ENCODE peak calls at places on chromosomes 5 and 9, in five cellular contexts. S, F, Q, N and G are unnamed samples.

GRCh38 chr9:125437771-125438221 is 176.2 kb downstream of the GAPVD1 start:
- DNase-seq in S (no peak), F (no peak), Q (no peak), N (no peak), G (no peak)

GRCh38 chr5:124061663-124062062 is 549.7 kb downstream of the CSNK1G3 start:
- DNase-seq in S (no peak), F (no peak), Q (peak), N (no peak), G (no peak)

GRCh38 chr9:69746859-69747560 is 12.8 kb downstream of the PTAR1 start:
- DNase-seq in S (no peak), F (no peak), Q (no peak), N (no peak), G (no peak)

GRCh38 chr9:2228132-2228531 is 213.0 kb downstream of the SMARCA2 start:
- DNase-seq in S (no peak), F (no peak), Q (no peak), N (no peak), G (no peak)

GRCh38 chr9:118483677-118484076 is 779.5 kb downstream of the TLR4 start:
- DNase-seq in S (no peak), F (no peak), Q (no peak), N (no peak), G (no peak)

GRCh38 chr9:5428794-5429528 is 8.8 kb downstream of the PLGRKT start:
- DNase-seq in S (no peak), F (no peak), Q (no peak), N (no peak), G (no peak)

GRCh38 chr9:38388283-38389223 is 3.9 kb upstream of the ALDH1B1 start:
- DNase-seq in S (no peak), F (no peak), Q (peak), N (no peak), G (no peak)

GRCh38 chr9:71703172-71703872 is 65.0 kb downstream of the CEMIP2 start:
- DNase-seq in S (no peak), F (no peak), Q (peak), N (no peak), G (no peak)

GRCh38 chr9:109274768-109275596 is 45.9 kb downstream of the EPB41L4B start:
- DNase-seq in S (no peak), F (no peak), Q (no peak), N (no peak), G (no peak)

GRCh38 chr5:6591671-6592288 is 41.1 kb downstream of the NSUN2 start:
- DNase-seq in S (no peak), F (no peak), Q (no peak), N (no peak), G (no peak)

GRCh38 chr9:98993570-98993945 is 49.9 kb downstream of the COL15A1 start:
- DNase-seq in S (peak), F (no peak), Q (no peak), N (no peak), G (peak)

GRCh38 chr5:91928751-91929521 is 545.8 kb upstream of the ARRDC3 start:
- DNase-seq in S (no peak), F (no peak), Q (peak), N (no peak), G (no peak)

GRCh38 chr9:15180124-15180523 is 126.9 kb downstream of the TTC39B start:
- DNase-seq in S (no peak), F (no peak), Q (no peak), N (no peak), G (no peak)

GRCh38 chr5:39906146-39906545 is 481.4 kb upstream of the DAB2 start:
- DNase-seq in S (no peak), F (no peak), Q (peak), N (no peak), G (no peak)

GRCh38 chr9:124309665-124310064 is 51.9 kb downstream of the NEK6 start:
- DNase-seq in S (no peak), F (no peak), Q (peak), N (no peak), G (no peak)

GRCh38 chr5:2848634-2849033 is 97.2 kb upstream of the IRX2 start:
- DNase-seq in S (no peak), F (no peak), Q (peak), N (no peak), G (no peak)

GRCh38 chr9:115378246-115378645 is 260.3 kb upstream of the TNC start:
- DNase-seq in S (no peak), F (no peak), Q (no peak), N (no peak), G (no peak)

GRCh38 chr5:775960-776861 is 8.3 kb downstream of the ZDHHC11B start:
- DNase-seq in S (no peak), F (no peak), Q (no peak), N (no peak), G (peak)

GRCh38 chr5:115583474-115583873 is 18.8 kb downstream of the TICAM2 start:
- DNase-seq in S (no peak), F (no peak), Q (peak), N (no peak), G (no peak)

GRCh38 chr9:77457916-77458592 is 190.1 kb downstream of the GNA14 start:
- DNase-seq in S (peak), F (peak), Q (peak), N (peak), G (peak)

GRCh38 chr5:108801776-108802175 is 54.1 kb downstream of the FER start:
- DNase-seq in S (no peak), F (no peak), Q (peak), N (no peak), G (no peak)

GRCh38 chr5:89204766-89205165 is 321.8 kb upstream of the MEF2C start:
- DNase-seq in S (no peak), F (no peak), Q (no peak), N (no peak), G (no peak)

GRCh38 chr5:38670878-38671277 is 114.4 kb upstream of the LIFR start:
- DNase-seq in S (no peak), F (no peak), Q (peak), N (no peak), G (no peak)

GRCh38 chr9:138014570-138014958 is 137.0 kb downstream of the CACNA1B start:
- DNase-seq in S (no peak), F (no peak), Q (no peak), N (no peak), G (no peak)

GRCh38 chr9:101458955-101459631 is 23.5 kb upstream of the ALDOB start:
- DNase-seq in S (no peak), F (no peak), Q (peak), N (no peak), G (no peak)

GRCh38 chr5:72951850-72952468 is 3.9 kb upstream of the FCHO2 start:
- DNase-seq in S (no peak), F (no peak), Q (peak), N (no peak), G (no peak)

GRCh38 chr5:21574429-21574828 is 1278.7 kb downstream of the CDH12 start:
- DNase-seq in S (no peak), F (no peak), Q (peak), N (no peak), G (no peak)

GRCh38 chr5:32443145-32443540 is 1.4 kb downstream of the ZFR start:
- DNase-seq in S (no peak), F (no peak), Q (peak), N (no peak), G (no peak)

GRCh38 chr9:2227468-2227867 is 212.3 kb downstream of the SMARCA2 start:
- DNase-seq in S (no peak), F (no peak), Q (peak), N (no peak), G (no peak)

GRCh38 chr9:136486823-136487620 is 4.2 kb upstream of the SEC16A start:
- DNase-seq in S (no peak), F (no peak), Q (no peak), N (no peak), G (no peak)

GRCh38 chr5:73963021-73963420 is 337.0 kb downstream of the ARHGEF28 start:
- DNase-seq in S (no peak), F (no peak), Q (peak), N (no peak), G (no peak)

GRCh38 chr5:126927424-126927823 is 102.9 kb downstream of the MARCHF3 start:
- DNase-seq in S (no peak), F (no peak), Q (no peak), N (no peak), G (no peak)

GRCh38 chr5:148963679-148964078 is 99.2 kb downstream of the SH3TC2 start:
- DNase-seq in S (no peak), F (no peak), Q (no peak), N (no peak), G (no peak)

GRCh38 chr9:82117025-82117424 is 128.5 kb downstream of the SPATA31D1 start:
- DNase-seq in S (no peak), F (no peak), Q (no peak), N (no peak), G (no peak)

GRCh38 chr5:8033261-8033660 is 164.3 kb downstream of the MTRR start:
- DNase-seq in S (no peak), F (no peak), Q (no peak), N (no peak), G (no peak)

GRCh38 chr9:135604437-135605237 is 34.7 kb downstream of the GLT6D1 start:
- DNase-seq in S (peak), F (no peak), Q (no peak), N (no peak), G (no peak)

GRCh38 chr9:20835364-20836286 is 151.6 kb downstream of the FOCAD start:
- DNase-seq in S (no peak), F (no peak), Q (peak), N (no peak), G (no peak)

GRCh38 chr5:176415240-176416122 is 858 bp downstream of the CLTB start:
- DNase-seq in S (peak), F (no peak), Q (peak), N (no peak), G (no peak)